ENCODE peak calls at places on chromosome 4, in eight cellular contexts. One of them, this sample, is unnamed.

GRCh38 chr4:74092957-74093356 is 6.0 kb downstream of the CXCL2 start:
- DNase-seq in psoas muscle: no peak
- DNase-seq in WTC11: no peak
- DNase-seq in NCI-H345: no peak
- DNase-seq in stimulated activated effector memory CD8-positive, alpha-beta T cell treated with anti-CD3 and anti-CD28 coated beads, Interleukin-12 subunit alpha, Interleukin-12 subunit beta, amount 100 ng/mL, for 72 hours: no peak
- DNase-seq in right lobe of liver: no peak
- DNase-seq in GM04504: no peak
- DNase-seq in activated T-cell treated with anti-CD3 and anti-CD28 coated beads for 24 hours: no peak
- DNase-seq in this sample: no peak

GRCh38 chr4:83629945-83630684 is 94.2 kb downstream of the GPAT3 start:
- DNase-seq in psoas muscle: no peak
- DNase-seq in WTC11: no peak
- DNase-seq in NCI-H345: no peak
- DNase-seq in stimulated activated effector memory CD8-positive, alpha-beta T cell treated with anti-CD3 and anti-CD28 coated beads, Interleukin-12 subunit alpha, Interleukin-12 subunit beta, amount 100 ng/mL, for 72 hours: no peak
- DNase-seq in right lobe of liver: no peak
- DNase-seq in GM04504: no peak
- DNase-seq in activated T-cell treated with anti-CD3 and anti-CD28 coated beads for 24 hours: no peak
- DNase-seq in this sample: no peak

GRCh38 chr4:90733211-90733610 is 606.0 kb downstream of the CCSER1 start:
- DNase-seq in psoas muscle: no peak
- DNase-seq in WTC11: no peak
- DNase-seq in NCI-H345: no peak
- DNase-seq in stimulated activated effector memory CD8-positive, alpha-beta T cell treated with anti-CD3 and anti-CD28 coated beads, Interleukin-12 subunit alpha, Interleukin-12 subunit beta, amount 100 ng/mL, for 72 hours: no peak
- DNase-seq in right lobe of liver: no peak
- DNase-seq in GM04504: no peak
- DNase-seq in activated T-cell treated with anti-CD3 and anti-CD28 coated beads for 24 hours: no peak
- DNase-seq in this sample: no peak

GRCh38 chr4:26148925-26149324 is 171.9 kb upstream of the RBPJ start:
- DNase-seq in psoas muscle: no peak
- DNase-seq in WTC11: no peak
- DNase-seq in NCI-H345: no peak
- DNase-seq in stimulated activated effector memory CD8-positive, alpha-beta T cell treated with anti-CD3 and anti-CD28 coated beads, Interleukin-12 subunit alpha, Interleukin-12 subunit beta, amount 100 ng/mL, for 72 hours: no peak
- DNase-seq in right lobe of liver: no peak
- DNase-seq in GM04504: no peak
- DNase-seq in activated T-cell treated with anti-CD3 and anti-CD28 coated beads for 24 hours: no peak
- DNase-seq in this sample: no peak

GRCh38 chr4:105058177-105058812 is 88.4 kb upstream of the TET2 start:
- DNase-seq in psoas muscle: no peak
- DNase-seq in WTC11: no peak
- DNase-seq in NCI-H345: no peak
- DNase-seq in stimulated activated effector memory CD8-positive, alpha-beta T cell treated with anti-CD3 and anti-CD28 coated beads, Interleukin-12 subunit alpha, Interleukin-12 subunit beta, amount 100 ng/mL, for 72 hours: no peak
- DNase-seq in right lobe of liver: no peak
- DNase-seq in GM04504: no peak
- DNase-seq in activated T-cell treated with anti-CD3 and anti-CD28 coated beads for 24 hours: no peak
- DNase-seq in this sample: no peak

GRCh38 chr4:56906534-56906933 is 1.2 kb upstream of the REST start:
- DNase-seq in psoas muscle: no peak
- DNase-seq in WTC11: no peak
- DNase-seq in NCI-H345: no peak
- DNase-seq in stimulated activated effector memory CD8-positive, alpha-beta T cell treated with anti-CD3 and anti-CD28 coated beads, Interleukin-12 subunit alpha, Interleukin-12 subunit beta, amount 100 ng/mL, for 72 hours: no peak
- DNase-seq in right lobe of liver: no peak
- DNase-seq in GM04504: no peak
- DNase-seq in activated T-cell treated with anti-CD3 and anti-CD28 coated beads for 24 hours: no peak
- DNase-seq in this sample: no peak

GRCh38 chr4:148065069-148065468 is 333.2 kb downstream of the ARHGAP10 start:
- DNase-seq in psoas muscle: no peak
- DNase-seq in WTC11: no peak
- DNase-seq in NCI-H345: no peak
- DNase-seq in stimulated activated effector memory CD8-positive, alpha-beta T cell treated with anti-CD3 and anti-CD28 coated beads, Interleukin-12 subunit alpha, Interleukin-12 subunit beta, amount 100 ng/mL, for 72 hours: no peak
- DNase-seq in right lobe of liver: no peak
- DNase-seq in GM04504: peak
- DNase-seq in activated T-cell treated with anti-CD3 and anti-CD28 coated beads for 24 hours: no peak
- DNase-seq in this sample: no peak

GRCh38 chr4:17817027-17817426 is 6.2 kb downstream of the NCAPG start:
- DNase-seq in psoas muscle: no peak
- DNase-seq in WTC11: no peak
- DNase-seq in NCI-H345: peak
- DNase-seq in stimulated activated effector memory CD8-positive, alpha-beta T cell treated with anti-CD3 and anti-CD28 coated beads, Interleukin-12 subunit alpha, Interleukin-12 subunit beta, amount 100 ng/mL, for 72 hours: no peak
- DNase-seq in right lobe of liver: no peak
- DNase-seq in GM04504: peak
- DNase-seq in activated T-cell treated with anti-CD3 and anti-CD28 coated beads for 24 hours: no peak
- DNase-seq in this sample: no peak

GRCh38 chr4:17771284-17771908 is 10.0 kb downstream of the FAM184B start:
- DNase-seq in psoas muscle: peak
- DNase-seq in WTC11: no peak
- DNase-seq in NCI-H345: no peak
- DNase-seq in stimulated activated effector memory CD8-positive, alpha-beta T cell treated with anti-CD3 and anti-CD28 coated beads, Interleukin-12 subunit alpha, Interleukin-12 subunit beta, amount 100 ng/mL, for 72 hours: no peak
- DNase-seq in right lobe of liver: no peak
- DNase-seq in GM04504: no peak
- DNase-seq in activated T-cell treated with anti-CD3 and anti-CD28 coated beads for 24 hours: no peak
- DNase-seq in this sample: no peak

GRCh38 chr4:43251760-43252317 is 359.3 kb downstream of the GRXCR1 start:
- DNase-seq in psoas muscle: no peak
- DNase-seq in WTC11: no peak
- DNase-seq in NCI-H345: peak
- DNase-seq in stimulated activated effector memory CD8-positive, alpha-beta T cell treated with anti-CD3 and anti-CD28 coated beads, Interleukin-12 subunit alpha, Interleukin-12 subunit beta, amount 100 ng/mL, for 72 hours: no peak
- DNase-seq in right lobe of liver: no peak
- DNase-seq in GM04504: no peak
- DNase-seq in activated T-cell treated with anti-CD3 and anti-CD28 coated beads for 24 hours: no peak
- DNase-seq in this sample: no peak

GRCh38 chr4:55143858-55144257 is 18.5 kb upstream of the KDR start:
- DNase-seq in psoas muscle: no peak
- DNase-seq in WTC11: no peak
- DNase-seq in NCI-H345: peak
- DNase-seq in stimulated activated effector memory CD8-positive, alpha-beta T cell treated with anti-CD3 and anti-CD28 coated beads, Interleukin-12 subunit alpha, Interleukin-12 subunit beta, amount 100 ng/mL, for 72 hours: no peak
- DNase-seq in right lobe of liver: no peak
- DNase-seq in GM04504: no peak
- DNase-seq in activated T-cell treated with anti-CD3 and anti-CD28 coated beads for 24 hours: no peak
- DNase-seq in this sample: no peak

GRCh38 chr4:14787894-14788293 is 214.4 kb upstream of the CPEB2 start:
- DNase-seq in psoas muscle: no peak
- DNase-seq in WTC11: peak
- DNase-seq in NCI-H345: no peak
- DNase-seq in stimulated activated effector memory CD8-positive, alpha-beta T cell treated with anti-CD3 and anti-CD28 coated beads, Interleukin-12 subunit alpha, Interleukin-12 subunit beta, amount 100 ng/mL, for 72 hours: no peak
- DNase-seq in right lobe of liver: no peak
- DNase-seq in GM04504: no peak
- DNase-seq in activated T-cell treated with anti-CD3 and anti-CD28 coated beads for 24 hours: no peak
- DNase-seq in this sample: no peak

GRCh38 chr4:87353592-87353991 is 30.9 kb upstream of the HSD17B13 start:
- DNase-seq in psoas muscle: peak
- DNase-seq in WTC11: peak
- DNase-seq in NCI-H345: no peak
- DNase-seq in stimulated activated effector memory CD8-positive, alpha-beta T cell treated with anti-CD3 and anti-CD28 coated beads, Interleukin-12 subunit alpha, Interleukin-12 subunit beta, amount 100 ng/mL, for 72 hours: no peak
- DNase-seq in right lobe of liver: no peak
- DNase-seq in GM04504: peak
- DNase-seq in activated T-cell treated with anti-CD3 and anti-CD28 coated beads for 24 hours: no peak
- DNase-seq in this sample: no peak

This sample was measured in left lobe of liver.